ENCODE peak calls at places on chromosomes 2 and 18, in seven cellular contexts. J is A549; O is ELR; E is DMS153; B is GM03348; C is substantia nigra; Z is stimulated activated naive CD4-positive, alpha-beta T cell. P is an unnamed sample.

GRCh38 chr2:149141046-149141445 is 102.5 kb downstream of the LYPD6B start:
- DNase-seq in J (no peak), O (no peak), E (no peak), B (no peak), C (no peak), Z (no peak), P (no peak)

GRCh38 chr2:133841905-133842304 is 273.6 kb upstream of the NCKAP5 start:
- DNase-seq in J (no peak), O (peak; percentile 99), E (no peak), B (peak; percentile 91), C (no peak), Z (no peak), P (no peak)

GRCh38 chr2:134906726-134907125 is 11.9 kb upstream of the CCNT2 start:
- DNase-seq in J (no peak), O (no peak), E (no peak), B (no peak), C (no peak), Z (no peak), P (no peak)

GRCh38 chr2:101113441-101114267 is 37.5 kb downstream of the TBC1D8 start:
- DNase-seq in J (peak; percentile 82), O (peak; percentile 62), E (peak; percentile 95), B (peak; percentile 81), C (no peak), Z (no peak), P (peak; percentile 69)

GRCh38 chr2:3553946-3554345 is 4.2 kb downstream of the RNASEH1 start:
- DNase-seq in J (no peak), O (no peak), E (no peak), B (no peak), C (no peak), Z (no peak), P (no peak)

GRCh38 chr2:115542331-115542730 is 1099.9 kb downstream of the DPP10 start:
- DNase-seq in J (no peak), O (no peak), E (no peak), B (no peak), C (no peak), Z (no peak), P (no peak)

GRCh38 chr2:102895386-102895785 is 133.6 kb downstream of the TMEM182 start:
- DNase-seq in J (no peak), O (no peak), E (no peak), B (no peak), C (no peak), Z (no peak), P (no peak)

GRCh38 chr18:70454705-70455322 is 166.0 kb downstream of the SOCS6 start:
- DNase-seq in J (peak; percentile 38), O (peak; percentile 81), E (peak; percentile 5), B (peak; percentile 68), C (peak; percentile 7), Z (no peak), P (no peak)

GRCh38 chr2:68696554-68696953 is 38.1 kb upstream of the ARHGAP25 start:
- DNase-seq in J (no peak), O (no peak), E (no peak), B (no peak), C (no peak), Z (no peak), P (no peak)

GRCh38 chr2:219681301-219682290 is 54.2 kb downstream of the SLC4A3 start:
- DNase-seq in J (no peak), O (peak; percentile 70), E (no peak), B (peak; percentile 51), C (no peak), Z (no peak), P (no peak)

GRCh38 chr2:215843579-215843978 is 169.8 kb downstream of the MREG start:
- DNase-seq in J (no peak), O (peak; percentile 93), E (no peak), B (peak; percentile 80), C (no peak), Z (no peak), P (no peak)

GRCh38 chr2:73172963-73173362 is 29.4 kb upstream of the NOTO start:
- DNase-seq in J (no peak), O (peak; percentile 43), E (no peak), B (no peak), C (no peak), Z (no peak), P (no peak)

GRCh38 chr2:10432315-10433181 is 15.6 kb downstream of the ODC1 start:
- DNase-seq in J (no peak), O (peak; percentile 56), E (no peak), B (no peak), C (no peak), Z (no peak), P (no peak)

GRCh38 chr2:7338961-7339360 is 421.7 kb downstream of the RNF144A start:
- DNase-seq in J (no peak), O (no peak), E (no peak), B (no peak), C (no peak), Z (no peak), P (no peak)

GRCh38 chr2:145598434-145598833 is 1078.5 kb upstream of the ZEB2 start:
- DNase-seq in J (no peak), O (peak; percentile 88), E (no peak), B (no peak), C (no peak), Z (no peak), P (no peak)

GRCh38 chr2:237060518-237061312 is 25.0 kb upstream of the COPS8 start:
- DNase-seq in J (peak; percentile 49), O (peak; percentile 73), E (peak; percentile 30), B (peak; percentile 85), C (peak; percentile 38), Z (no peak), P (peak; percentile 57)

GRCh38 chr2:44628297-44628696 is 266.6 kb downstream of the CAMKMT start:
- DNase-seq in J (no peak), O (no peak), E (no peak), B (no peak), C (no peak), Z (no peak), P (no peak)

GRCh38 chr2:85893428-85894258 is 4.9 kb upstream of the ST3GAL5 start:
- DNase-seq in J (peak; percentile 58), O (peak; percentile 94), E (no peak), B (peak; percentile 67), C (no peak), Z (no peak), P (no peak)

GRCh38 chr2:71742953-71743601 is 289.7 kb downstream of the DYSF start:
- DNase-seq in J (peak; percentile 72), O (peak; percentile 94), E (no peak), B (peak; percentile 82), C (no peak), Z (no peak), P (peak; percentile 65)

GRCh38 chr2:205369813-205370212 is 312.5 kb upstream of the NRP2 start:
- DNase-seq in J (no peak), O (no peak), E (no peak), B (no peak), C (no peak), Z (no peak), P (no peak)

GRCh38 chr2:236366406-236366805 is 102.2 kb upstream of the ASB18 start:
- DNase-seq in J (no peak), O (no peak), E (no peak), B (no peak), C (no peak), Z (no peak), P (no peak)

GRCh38 chr2:217866457-217866856 is 136.3 kb downstream of the TNS1 start:
- DNase-seq in J (no peak), O (no peak), E (no peak), B (no peak), C (no peak), Z (no peak), P (no peak)

GRCh38 chr2:72989770-72990556 is 72.6 kb downstream of the EMX1 start:
- DNase-seq in J (no peak), O (no peak), E (no peak), B (no peak), C (peak; percentile 35), Z (no peak), P (peak; percentile 15)

GRCh38 chr2:25700221-25700660 is 26.9 kb upstream of the DTNB start:
- DNase-seq in J (peak; percentile 55), O (peak; percentile 80), E (peak; percentile 10), B (peak; percentile 43), C (no peak), Z (no peak), P (no peak)

GRCh38 chr18:59700535-59700967 is 3.3 kb upstream of the CCBE1 start:
- DNase-seq in J (no peak), O (no peak), E (no peak), B (no peak), C (no peak), Z (no peak), P (no peak)

GRCh38 chr2:109644571-109645275 is 30.6 kb downstream of the SOWAHC start:
- DNase-seq in J (no peak), O (no peak), E (peak; percentile 70), B (peak; percentile 39), C (peak; percentile 18), Z (no peak), P (peak; percentile 60)

GRCh38 chr2:220940646-220941045 is 631.5 kb downstream of the EPHA4 start:
- DNase-seq in J (no peak), O (no peak), E (no peak), B (no peak), C (no peak), Z (no peak), P (no peak)

GRCh38 chr2:17901246-17901645 is 22.8 kb downstream of the KCNS3 start:
- DNase-seq in J (no peak), O (no peak), E (peak; percentile 86), B (no peak), C (no peak), Z (no peak), P (no peak)

GRCh38 chr18:31626409-31626808 is 34.7 kb downstream of the TTR start:
- DNase-seq in J (no peak), O (no peak), E (no peak), B (no peak), C (no peak), Z (no peak), P (no peak)

GRCh38 chr2:10717630-10718029 is 3.8 kb upstream of the ATP6V1C2 start:
- DNase-seq in J (no peak), O (peak; percentile 70), E (no peak), B (peak; percentile 81), C (no peak), Z (no peak), P (no peak)

GRCh38 chr2:9420495-9420894 is 2.8 kb downstream of the ITGB1BP1 start:
- DNase-seq in J (no peak), O (no peak), E (no peak), B (no peak), C (no peak), Z (no peak), P (no peak)

GRCh38 chr2:26782876-26783704 is 2.8 kb upstream of the CENPA start:
- DNase-seq in J (no peak), O (no peak), E (no peak), B (no peak), C (no peak), Z (no peak), P (no peak)

GRCh38 chr2:178223806-178224205 is 29.5 kb downstream of the OSBPL6 start:
- DNase-seq in J (no peak), O (no peak), E (no peak), B (no peak), C (no peak), Z (no peak), P (no peak)

GRCh38 chr2:69767034-69767433 is 25.1 kb downstream of the ANXA4 start:
- DNase-seq in J (no peak), O (peak; percentile 64), E (no peak), B (peak; percentile 58), C (peak; percentile 7), Z (no peak), P (no peak)

GRCh38 chr2:102141011-102141914 is 1.3 kb upstream of the IL1R1 start:
- DNase-seq in J (no peak), O (peak; percentile 80), E (no peak), B (peak; percentile 76), C (no peak), Z (no peak), P (no peak)

GRCh38 chr2:112161431-112162145 is 23.4 kb downstream of the FBLN7 start:
- DNase-seq in J (no peak), O (no peak), E (no peak), B (no peak), C (no peak), Z (no peak), P (no peak)